ENCODE peak calls at places on chromosomes 2 and 18, in four cellular contexts. One of them, this sample, is unnamed.

GRCh38 chr2:127662937-127663565 is 12.3 kb downstream of the LIMS2 start:
- DNase-seq in adipocyte: no peak
- DNase-seq in NT2/D1: no peak
- DNase-seq in H1: no peak
- DNase-seq in this sample: no peak

GRCh38 chr2:241564596-241565411 is 6.3 kb downstream of the BOK start:
- DNase-seq in NT2/D1: no peak
- DNase-seq in H1: no peak
- DNase-seq in adipocyte: no peak
- DNase-seq in this sample: no peak

GRCh38 chr2:197309369-197310231 is 980 bp downstream of the ANKRD44 start:
- DNase-seq in adipocyte: peak
- DNase-seq in H1: peak
- DNase-seq in NT2/D1: no peak
- DNase-seq in this sample: no peak

GRCh38 chr18:22699629-22700028 is 233.5 kb upstream of the RBBP8 start:
- DNase-seq in H1: no peak
- DNase-seq in NT2/D1: no peak
- DNase-seq in adipocyte: no peak
- DNase-seq in this sample: no peak

GRCh38 chr18:43526436-43527150 is 249.3 kb upstream of the SYT4 start:
- DNase-seq in NT2/D1: no peak
- DNase-seq in H1: no peak
- DNase-seq in adipocyte: peak
- DNase-seq in this sample: no peak

GRCh38 chr2:213246665-213247281 is 37.5 kb upstream of the SPAG16 start:
- DNase-seq in H1: peak
- DNase-seq in NT2/D1: peak
- DNase-seq in adipocyte: peak
- DNase-seq in this sample: peak

GRCh38 chr2:149877913-149878312 is 290.3 kb upstream of the MMADHC start:
- DNase-seq in NT2/D1: no peak
- DNase-seq in H1: no peak
- DNase-seq in adipocyte: no peak
- DNase-seq in this sample: peak

GRCh38 chr2:216059233-216059834 is 22.3 kb downstream of the PECR start:
- DNase-seq in adipocyte: no peak
- DNase-seq in NT2/D1: no peak
- DNase-seq in H1: no peak
- DNase-seq in this sample: no peak

GRCh38 chr2:197168705-197169104 is 141.9 kb downstream of the ANKRD44 start:
- DNase-seq in NT2/D1: peak
- DNase-seq in H1: peak
- DNase-seq in adipocyte: peak
- DNase-seq in this sample: no peak

GRCh38 chr18:12011962-12012549 is 30.7 kb downstream of the IMPA2 start:
- DNase-seq in H1: no peak
- DNase-seq in NT2/D1: no peak
- DNase-seq in adipocyte: peak
- DNase-seq in this sample: no peak

GRCh38 chr2:209960676-209961630 is 41.5 kb upstream of the RPE start:
- DNase-seq in H1: peak
- DNase-seq in adipocyte: peak
- DNase-seq in NT2/D1: peak
- DNase-seq in this sample: peak

GRCh38 chr2:219851801-219852481 is 224.5 kb downstream of the SLC4A3 start:
- DNase-seq in H1: no peak
- DNase-seq in adipocyte: peak
- DNase-seq in NT2/D1: no peak
- DNase-seq in this sample: peak

GRCh38 chr2:96499061-96499960 is 5.8 kb downstream of the NEURL3 start:
- DNase-seq in adipocyte: no peak
- DNase-seq in H1: peak
- DNase-seq in NT2/D1: no peak
- DNase-seq in this sample: no peak

GRCh38 chr2:224947566-224947965 is 94.7 kb downstream of the DOCK10 start:
- DNase-seq in adipocyte: no peak
- DNase-seq in NT2/D1: no peak
- DNase-seq in H1: no peak
- DNase-seq in this sample: no peak
- H3K9ac ChIP-seq in adipocyte: no peak
- H3K9ac ChIP-seq in NT2/D1: no peak
- H3K9ac ChIP-seq in H1: no peak
- H3K9ac ChIP-seq in this sample: no peak

GRCh38 chr2:231393149-231394131 is 2.1 kb upstream of the B3GNT7 start:
- DNase-seq in NT2/D1: no peak
- DNase-seq in H1: no peak
- DNase-seq in adipocyte: no peak
- DNase-seq in this sample: no peak

GRCh38 chr2:231396058-231396821 is 730 bp downstream of the B3GNT7 start:
- DNase-seq in NT2/D1: no peak
- DNase-seq in adipocyte: no peak
- DNase-seq in H1: no peak
- DNase-seq in this sample: no peak

GRCh38 chr2:231394201-231395141 is 1.0 kb upstream of the B3GNT7 start:
- DNase-seq in H1: peak
- DNase-seq in NT2/D1: no peak
- DNase-seq in adipocyte: no peak
- DNase-seq in this sample: no peak

GRCh38 chr2:231397011-231397927 is 1.8 kb downstream of the B3GNT7 start:
- DNase-seq in H1: no peak
- DNase-seq in adipocyte: no peak
- DNase-seq in NT2/D1: no peak
- DNase-seq in this sample: peak

DNA sequence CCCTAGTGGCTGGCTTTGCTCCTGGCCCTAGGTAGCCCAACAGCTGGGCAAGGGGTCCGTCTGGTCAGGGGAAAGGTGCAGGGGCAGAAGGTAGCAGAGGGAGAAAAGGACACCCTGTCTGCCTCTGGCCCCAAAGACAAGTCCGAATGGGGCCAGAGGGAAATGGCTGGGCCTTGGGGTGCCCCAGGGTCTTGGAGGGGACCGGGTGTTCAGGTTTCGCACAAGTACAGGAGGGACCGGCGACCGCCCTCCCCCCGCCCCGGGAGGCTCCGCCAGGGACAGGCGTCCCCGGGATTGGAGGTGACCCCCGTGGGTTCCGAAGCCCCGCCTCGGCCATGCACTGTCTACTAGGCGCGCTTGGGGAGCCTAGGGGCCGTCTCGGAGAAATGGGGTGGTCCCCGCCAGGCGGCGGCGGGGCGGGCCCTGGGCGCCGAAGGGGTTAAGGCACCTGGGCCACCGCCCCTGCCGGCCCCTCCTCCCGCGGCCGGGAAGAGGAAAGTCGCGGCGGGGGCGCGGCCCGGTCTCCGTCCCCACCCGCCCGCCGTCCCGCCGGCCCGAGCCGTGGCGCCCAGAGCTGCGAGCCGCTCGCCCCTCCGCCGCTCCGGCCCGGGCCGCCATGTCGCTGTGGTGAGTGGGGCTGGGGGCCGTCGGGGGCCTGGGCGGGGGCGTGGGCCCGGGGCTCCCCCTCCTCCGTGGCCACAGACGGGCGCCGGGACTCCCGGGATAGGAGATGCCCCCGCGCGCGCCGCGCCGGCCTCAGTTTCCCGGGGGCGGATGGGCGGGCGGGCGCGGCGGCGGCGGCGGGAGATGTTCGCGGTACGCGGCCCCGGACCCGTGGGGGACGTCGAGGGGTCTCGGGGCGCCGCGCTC is at the start of gene B3GNT7:
- DNase-seq in adipocyte: peak
- DNase-seq in NT2/D1: no peak
- DNase-seq in H1: peak
- DNase-seq in this sample: no peak
- H3K9ac ChIP-seq in adipocyte: no peak
- H3K9ac ChIP-seq in NT2/D1: peak
- H3K9ac ChIP-seq in H1: no peak
- H3K9ac ChIP-seq in this sample: no peak

GRCh38 chr18:44681039-44681595 is 429 bp downstream of the SETBP1 start:
- DNase-seq in H1: no peak
- DNase-seq in NT2/D1: no peak
- DNase-seq in adipocyte: peak
- DNase-seq in this sample: no peak

GRCh38 chr18:44679056-44679911 is 1.4 kb upstream of the SETBP1 start:
- DNase-seq in adipocyte: peak
- DNase-seq in NT2/D1: no peak
- DNase-seq in H1: peak
- DNase-seq in this sample: peak

GRCh38 chr18:44681611-44682010 is 923 bp downstream of the SETBP1 start:
- DNase-seq in adipocyte: no peak
- DNase-seq in NT2/D1: no peak
- DNase-seq in H1: no peak
- DNase-seq in this sample: no peak

GRCh38 chr18:44679912-44680270 is 797 bp upstream of the SETBP1 start:
- DNase-seq in H1: peak
- DNase-seq in adipocyte: peak
- DNase-seq in NT2/D1: no peak
- DNase-seq in this sample: peak

DNA sequence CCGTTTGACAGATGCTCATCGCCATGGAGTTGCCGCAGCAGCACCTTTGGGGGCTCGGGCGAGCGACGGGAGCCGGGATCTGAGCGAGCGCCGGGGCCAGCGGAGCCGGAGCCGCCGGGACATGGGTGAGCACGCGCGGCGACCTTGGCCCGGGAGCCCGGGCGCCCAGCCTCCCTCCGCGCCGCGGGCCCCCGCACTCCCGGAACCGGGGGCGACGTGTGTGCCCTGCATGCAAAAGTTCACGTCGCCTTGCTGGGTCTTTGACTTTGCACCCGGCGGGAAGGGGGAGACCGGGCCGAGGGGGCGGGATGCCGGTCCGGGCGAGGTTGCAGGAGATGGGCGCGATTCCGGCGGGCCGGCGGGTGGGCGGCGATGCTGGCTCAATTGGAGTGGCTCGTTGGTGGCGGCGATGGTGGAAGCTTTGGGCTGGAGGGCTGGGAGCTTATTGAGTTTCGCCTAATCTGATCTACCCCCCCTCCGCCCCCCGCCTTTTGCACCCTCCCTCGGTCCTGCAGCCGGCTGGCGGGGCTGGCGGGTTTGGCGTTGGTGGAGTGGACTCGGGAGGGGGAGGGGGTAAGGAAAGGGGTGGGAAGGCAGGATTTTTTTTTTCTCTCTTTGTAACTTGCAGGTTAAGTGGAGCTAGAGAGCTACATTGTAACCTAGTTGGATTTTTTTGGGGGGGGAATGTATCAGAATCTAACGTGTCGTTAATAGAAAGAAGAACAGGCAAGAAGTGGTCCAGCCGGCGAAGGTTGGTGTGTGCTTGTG is at the start of gene SETBP1:
- DNase-seq in H1: peak
- DNase-seq in adipocyte: peak
- DNase-seq in NT2/D1: no peak
- DNase-seq in this sample: peak
- H3K9ac ChIP-seq in H1: peak
- H3K9ac ChIP-seq in adipocyte: peak
- H3K9ac ChIP-seq in NT2/D1: peak
- H3K9ac ChIP-seq in this sample: peak

DNA sequence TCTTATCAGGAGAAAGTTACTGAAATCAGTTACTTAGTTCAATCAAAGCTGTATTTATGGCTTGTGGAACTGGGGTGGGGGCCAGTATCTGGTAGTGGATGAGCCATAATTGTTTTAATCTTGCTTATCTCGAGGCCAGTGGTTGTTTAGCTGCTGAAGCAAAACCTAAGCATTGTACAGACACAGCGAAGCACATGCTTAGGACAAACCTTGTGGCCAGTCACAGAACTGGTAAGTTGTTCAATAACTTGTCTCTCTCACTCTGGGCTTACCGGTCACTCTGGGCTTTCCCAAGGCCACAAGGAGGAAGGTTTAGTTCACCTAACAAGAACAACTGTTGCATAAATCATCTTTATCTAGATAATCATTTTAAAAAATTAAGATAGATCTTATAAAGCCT is 296.6 kb upstream of the NETO1 start:
- DNase-seq in NT2/D1: no peak
- DNase-seq in H1: no peak
- DNase-seq in adipocyte: no peak
- DNase-seq in this sample: no peak
- H3K9ac ChIP-seq in NT2/D1: no peak
- H3K9ac ChIP-seq in H1: no peak
- H3K9ac ChIP-seq in adipocyte: no peak
- H3K9ac ChIP-seq in this sample: no peak

GRCh38 chr2:20094142-20094792 is 42.8 kb upstream of the LAPTM4A start:
- DNase-seq in adipocyte: no peak
- DNase-seq in H1: no peak
- DNase-seq in NT2/D1: no peak
- DNase-seq in this sample: no peak
- H3K9ac ChIP-seq in adipocyte: peak
- H3K9ac ChIP-seq in H1: no peak
- H3K9ac ChIP-seq in NT2/D1: no peak
- H3K9ac ChIP-seq in this sample: no peak

GRCh38 chr2:239855863-239856587 is 169.1 kb downstream of the NDUFA10 start:
- DNase-seq in H1: no peak
- DNase-seq in NT2/D1: no peak
- DNase-seq in adipocyte: no peak
- DNase-seq in this sample: no peak

GRCh38 chr2:239856620-239857285 is 168.4 kb downstream of the NDUFA10 start:
- DNase-seq in H1: no peak
- DNase-seq in adipocyte: no peak
- DNase-seq in NT2/D1: no peak
- DNase-seq in this sample: no peak

GRCh38 chr2:239854596-239854995 is 170.5 kb downstream of the NDUFA10 start:
- DNase-seq in H1: no peak
- DNase-seq in NT2/D1: no peak
- DNase-seq in adipocyte: no peak
- DNase-seq in this sample: no peak

GRCh38 chr2:239858179-239858578 is 167.0 kb downstream of the NDUFA10 start:
- DNase-seq in NT2/D1: no peak
- DNase-seq in H1: no peak
- DNase-seq in adipocyte: no peak
- DNase-seq in this sample: no peak

GRCh38 chr2:239857591-239857990 is 167.6 kb downstream of the NDUFA10 start:
- DNase-seq in adipocyte: no peak
- DNase-seq in H1: no peak
- DNase-seq in NT2/D1: no peak
- DNase-seq in this sample: no peak
- H3K9ac ChIP-seq in adipocyte: no peak
- H3K9ac ChIP-seq in H1: no peak
- H3K9ac ChIP-seq in NT2/D1: no peak
- H3K9ac ChIP-seq in this sample: no peak

DNA sequence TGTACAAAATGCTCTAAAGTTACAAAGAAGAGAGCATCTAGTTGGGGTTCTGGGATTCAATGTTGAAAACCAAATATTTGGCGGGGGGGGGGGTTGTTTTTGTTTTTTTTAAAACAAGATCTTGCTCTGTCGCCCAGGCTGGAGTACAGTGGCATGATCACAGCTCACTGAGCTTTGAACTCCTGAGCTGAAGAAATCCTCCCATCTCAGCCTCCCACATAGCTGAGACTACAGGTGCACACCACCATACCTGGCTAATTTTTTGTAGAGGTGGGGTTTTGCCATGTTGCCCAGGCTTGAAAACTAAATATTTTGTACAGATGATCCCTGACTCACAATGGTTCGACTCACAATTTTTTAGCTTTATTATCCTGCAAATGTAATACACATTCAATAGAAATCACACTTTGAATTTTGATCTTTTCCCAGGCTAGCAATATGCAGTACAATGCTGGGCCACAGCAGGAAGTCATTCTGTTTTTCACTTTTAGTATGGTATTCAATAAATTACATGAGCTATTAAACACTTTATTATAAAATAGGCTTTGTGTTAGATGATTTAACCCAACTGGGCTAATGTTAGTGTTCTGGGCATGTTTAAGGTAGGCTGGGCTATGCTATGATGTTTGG is 7.6 kb downstream of the BARD1 start:
- DNase-seq in NT2/D1: no peak
- DNase-seq in H1: no peak
- DNase-seq in adipocyte: no peak
- DNase-seq in this sample: no peak
- H3K9ac ChIP-seq in NT2/D1: no peak
- H3K9ac ChIP-seq in H1: no peak
- H3K9ac ChIP-seq in adipocyte: no peak
- H3K9ac ChIP-seq in this sample: no peak

This sample was measured in mammary epithelial cell.